ENCODE peak calls at places on chromosomes 13 and 19, in six cellular contexts. L is WTC11, D is K562, N is HCT116, B is HepG2, K is GM12878. V is an unnamed sample.

GRCh38 chr13:30373727-30374126 is 48.6 kb upstream of the UBE2L5 start:
- DNase-seq in N (no peak), L (no peak), D (no peak), K (peak), B (no peak), V (no peak)

GRCh38 chr13:94658926-94659649 is 53.3 kb downstream of the SOX21 start:
- DNase-seq in K (no peak), B (no peak), L (no peak), D (no peak), N (no peak), V (no peak)

GRCh38 chr13:48570225-48570828 is 37.4 kb upstream of the RCBTB2 start:
- DNase-seq in D (peak), N (no peak), K (no peak), B (no peak), L (no peak), V (no peak)

GRCh38 chr13:40495620-40496001 is 170.8 kb downstream of the FOXO1 start:
- DNase-seq in K (no peak), D (no peak), L (no peak), N (no peak), B (peak), V (no peak)

GRCh38 chr13:66296328-66296727 is 933.8 kb downstream of the PCDH9 start:
- DNase-seq in L (no peak), B (no peak), D (no peak), K (no peak), N (no peak), V (no peak)

GRCh38 chr13:99281811-99282263 is 23.7 kb upstream of the GPR18 start:
- DNase-seq in L (no peak), B (no peak), N (no peak), D (no peak), K (no peak), V (no peak)

GRCh38 chr19:39127812-39128510 is 2.4 kb downstream of the PAK4 start:
- DNase-seq in N (no peak), L (no peak), D (no peak), K (no peak), B (no peak), V (no peak)

GRCh38 chr13:23512762-23513395 is 57.3 kb upstream of the TNFRSF19 start:
- DNase-seq in D (no peak), N (no peak), B (no peak), L (no peak), K (no peak), V (no peak)

GRCh38 chr19:55014714-55015113 is 23.4 kb downstream of the GP6 start:
- DNase-seq in B (no peak), K (no peak), N (no peak), D (no peak), L (no peak), V (no peak)

GRCh38 chr19:4557971-4558941 is 1.2 kb downstream of the SEMA6B start:
- DNase-seq in N (no peak), B (no peak), L (peak), D (no peak), K (no peak), V (peak)

GRCh38 chr13:48241651-48242050 is 8.6 kb downstream of the ITM2B start:
- DNase-seq in B (no peak), L (no peak), K (no peak), N (no peak), D (no peak), V (no peak)

GRCh38 chr13:52004508-52005183 is 6.6 kb downstream of the ATP7B start:
- DNase-seq in N (no peak), B (no peak), K (no peak), L (no peak), D (no peak), V (no peak)

GRCh38 chr19:18502236-18502632 is 19.6 kb downstream of the ELL start:
- DNase-seq in K (no peak), D (no peak), N (no peak), B (no peak), L (no peak), V (no peak)

GRCh38 chr19:34430738-34431625 is 2.8 kb downstream of the UBA2 start:
- DNase-seq in D (peak), L (peak), N (peak), B (peak), K (no peak), V (no peak)

GRCh38 chr13:41546372-41547252 is 89.3 kb downstream of the RGCC start:
- DNase-seq in N (no peak), L (no peak), K (no peak), D (no peak), B (peak), V (no peak)

GRCh38 chr19:58218899-58219298 is 9.8 kb upstream of the ZNF544 start:
- DNase-seq in K (no peak), B (peak), N (peak), D (peak), L (peak), V (peak)

GRCh38 chr13:20721454-20722357 is 18.2 kb downstream of the IL17D start:
- DNase-seq in D (peak), L (peak), N (no peak), K (no peak), B (no peak), V (peak)

GRCh38 chr19:4403005-4403761 is 743 bp downstream of the CHAF1A start:
- DNase-seq in N (no peak), L (no peak), D (no peak), K (no peak), B (no peak), V (no peak)

GRCh38 chr19:49657493-49658138 is 8.0 kb downstream of the IRF3 start:
- DNase-seq in K (no peak), L (no peak), N (no peak), D (no peak), B (no peak), V (no peak)

GRCh38 chr19:58009666-58010301 is 7.2 kb upstream of the ZNF606 start:
- DNase-seq in B (no peak), K (no peak), N (no peak), D (peak), L (peak), V (peak)

GRCh38 chr19:30161770-30162169 is 210.4 kb upstream of the ZNF536 start:
- DNase-seq in K (no peak), L (no peak), B (no peak), N (no peak), D (no peak), V (peak)

GRCh38 chr19:55344444-55344843 is 4.8 kb downstream of the KMT5C start:
- DNase-seq in B (no peak), D (no peak), L (no peak), K (no peak), N (no peak), V (no peak)

GRCh38 chr13:109989155-109989554 is 202.8 kb upstream of the IRS2 start:
- DNase-seq in B (no peak), D (no peak), N (no peak), L (no peak), K (no peak), V (no peak)

GRCh38 chr19:46841458-46842083 is 9.1 kb downstream of the AP2S1 start:
- DNase-seq in B (no peak), N (no peak), L (no peak), K (no peak), D (peak), V (no peak)

GRCh38 chr13:111384441-111385181 is 64.2 kb downstream of the TEX29 start:
- DNase-seq in L (no peak), K (no peak), D (no peak), B (no peak), N (no peak), V (no peak)

GRCh38 chr13:36297259-36297599 is 385 bp downstream of the CCDC169 start:
- DNase-seq in D (no peak), B (no peak), K (no peak), N (no peak), L (no peak), V (no peak)

GRCh38 chr19:34480971-34481821 is at the start of gene WTIP:
- DNase-seq in B (peak), L (peak), K (no peak), N (peak), D (no peak), V (peak)

GRCh38 chr13:99926014-99926731 is 45.4 kb downstream of the ZIC5 start:
- DNase-seq in K (no peak), N (peak), B (no peak), L (no peak), D (no peak), V (no peak)

GRCh38 chr13:27599845-27600553 is 20.3 kb downstream of the LNX2 start:
- DNase-seq in K (no peak), B (peak), L (no peak), D (peak), N (peak), V (no peak)

GRCh38 chr19:19122902-19123301 is 15.4 kb downstream of the TMEM161A start:
- DNase-seq in K (no peak), B (no peak), L (no peak), D (no peak), N (no peak), V (no peak)

GRCh38 chr19:8337728-8338127 is 5.3 kb downstream of the KANK3 start:
- DNase-seq in K (no peak), B (no peak), D (no peak), N (no peak), L (no peak), V (no peak)

GRCh38 chr13:90477194-90477593 is 870.3 kb upstream of the MIR17HG start:
- DNase-seq in N (no peak), D (no peak), B (no peak), K (no peak), L (no peak), V (no peak)

GRCh38 chr19:13396256-13397080 is 109.8 kb downstream of the CACNA1A start:
- DNase-seq in D (peak), B (peak), L (peak), K (no peak), N (peak), V (peak)

GRCh38 chr13:62014299-62014698 is 598.6 kb upstream of the PCDH20 start:
- DNase-seq in B (peak), D (no peak), L (no peak), K (no peak), N (peak), V (no peak)

GRCh38 chr13:99969934-99970760 is 1.4 kb downstream of the ZIC5 start:
- DNase-seq in N (peak), B (peak), D (peak), L (peak), K (no peak), V (peak)

GRCh38 chr13:67148219-67148583 is 81.9 kb downstream of the PCDH9 start:
- DNase-seq in K (no peak), N (no peak), D (no peak), L (no peak), B (no peak), V (no peak)

GRCh38 chr19:8569066-8569761 is 8.0 kb downstream of the MYO1F start:
- DNase-seq in K (peak), N (peak), B (no peak), D (peak), L (no peak), V (no peak)

GRCh38 chr19:21158523-21159135 is 16.8 kb downstream of the ZNF431 start:
- DNase-seq in L (no peak), N (no peak), D (no peak), K (no peak), B (no peak), V (no peak)

DNA sequence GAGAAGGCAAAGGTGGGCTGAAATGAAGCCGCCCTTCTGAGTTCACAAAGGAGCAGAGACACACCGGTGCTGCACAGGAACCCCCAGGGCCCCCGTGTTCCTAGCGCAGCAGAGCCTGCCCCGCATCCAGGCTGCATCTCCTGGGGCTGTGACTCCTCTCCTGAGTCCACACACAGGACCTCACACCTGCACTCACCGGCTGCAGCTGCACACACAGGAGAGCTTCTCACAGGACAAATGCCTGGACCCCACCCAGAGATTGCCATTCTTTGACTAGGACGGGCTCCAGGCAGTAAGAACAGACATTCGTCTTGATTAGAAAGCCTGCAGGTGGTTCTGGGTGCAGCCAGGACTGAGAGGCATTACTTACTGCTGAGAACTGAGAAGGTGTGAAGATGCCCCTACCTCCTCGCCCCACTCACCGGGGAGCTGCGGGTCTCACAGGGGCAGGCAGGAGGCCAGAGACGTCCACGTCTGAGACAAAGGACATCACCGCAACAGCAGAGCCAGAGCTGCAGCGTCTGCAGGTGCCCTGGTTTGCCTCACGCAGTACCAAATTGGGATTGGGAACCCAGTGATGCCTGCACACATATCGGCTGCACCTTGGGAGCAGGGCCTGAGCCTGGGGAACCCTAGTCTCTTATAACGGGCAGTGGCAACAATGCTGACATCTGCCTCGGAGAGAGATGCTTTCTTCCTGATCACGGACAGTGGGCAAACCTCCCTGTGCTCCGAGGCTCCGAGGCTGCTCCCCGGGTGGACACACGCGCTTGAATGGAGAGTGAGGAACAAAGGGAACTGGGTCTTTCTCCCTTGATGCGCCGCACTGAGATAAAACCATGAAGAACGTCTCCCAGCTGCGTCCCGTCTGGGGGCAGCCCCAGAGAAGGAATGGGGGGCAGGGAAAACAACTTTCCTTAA is 50.4 kb downstream of the RASA3 start:
- DNase-seq in K (no peak), B (no peak), L (peak), D (no peak), N (no peak), V (no peak)
- TF ChIP-seq ATF3 in K (no peak), B (no peak), L (no peak), D (no peak), N (no peak), V (no peak)

GRCh38 chr19:17497149-17497798 is 14.2 kb upstream of the PGLS start:
- DNase-seq in L (peak), N (no peak), K (no peak), D (no peak), B (no peak), V (no peak)
- TF ChIP-seq ATF3 in L (no peak), N (no peak), K (no peak), D (no peak), B (no peak), V (no peak)

GRCh38 chr19:14411161-14411560 is 8.0 kb downstream of the DDX39A start:
- DNase-seq in N (no peak), K (no peak), B (no peak), L (no peak), D (no peak), V (no peak)

GRCh38 chr19:14409157-14410053 is 9.7 kb downstream of the DDX39A start:
- DNase-seq in N (no peak), L (no peak), B (no peak), D (no peak), K (no peak), V (no peak)

GRCh38 chr19:14410775-14411134 is 8.4 kb downstream of the DDX39A start:
- DNase-seq in N (no peak), D (no peak), B (no peak), K (no peak), L (no peak), V (no peak)

GRCh38 chr19:14408641-14409120 is 10.5 kb downstream of the DDX39A start:
- DNase-seq in L (no peak), N (no peak), D (no peak), K (no peak), B (no peak), V (no peak)

DNA sequence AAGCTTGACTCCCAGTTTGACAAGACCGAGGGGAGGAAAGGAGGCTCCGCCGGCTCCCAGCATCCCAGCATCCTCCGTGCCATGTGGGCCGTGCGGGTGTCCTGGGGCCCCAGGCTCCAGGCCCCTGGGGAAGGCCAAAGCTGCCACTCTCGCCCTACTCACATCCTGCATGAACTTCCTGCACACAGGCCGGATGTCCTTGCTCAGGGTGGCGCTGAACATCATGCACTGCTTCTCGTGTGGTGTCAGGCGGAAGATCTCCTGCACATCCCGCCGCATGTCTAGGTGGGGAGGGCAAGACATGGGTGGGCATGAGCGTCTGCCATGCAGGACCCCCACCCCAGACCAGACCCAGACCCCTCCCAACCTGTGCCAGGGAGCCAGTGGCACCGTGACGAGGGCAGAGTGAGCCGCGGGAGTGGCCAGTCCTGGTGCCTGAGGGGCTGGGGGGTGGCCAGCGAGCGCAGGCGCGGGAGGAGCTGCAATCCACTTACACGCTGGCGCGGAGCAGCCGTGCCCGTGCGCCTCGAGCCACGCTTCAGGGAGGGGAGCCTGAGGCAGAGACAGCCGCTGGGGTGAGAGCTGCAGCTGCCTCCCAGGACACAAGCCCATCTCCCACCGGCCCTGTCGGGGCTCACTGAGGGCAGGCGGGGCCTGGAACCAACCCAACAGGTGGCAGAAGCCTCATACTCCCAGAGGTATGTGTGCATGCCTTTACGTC is 8.9 kb downstream of the DDX39A start:
- DNase-seq in D (no peak), N (no peak), L (no peak), K (no peak), B (no peak), V (no peak)
- TF ChIP-seq ATF3 in D (no peak), N (no peak), L (no peak), K (no peak), B (no peak), V (no peak)

DNA sequence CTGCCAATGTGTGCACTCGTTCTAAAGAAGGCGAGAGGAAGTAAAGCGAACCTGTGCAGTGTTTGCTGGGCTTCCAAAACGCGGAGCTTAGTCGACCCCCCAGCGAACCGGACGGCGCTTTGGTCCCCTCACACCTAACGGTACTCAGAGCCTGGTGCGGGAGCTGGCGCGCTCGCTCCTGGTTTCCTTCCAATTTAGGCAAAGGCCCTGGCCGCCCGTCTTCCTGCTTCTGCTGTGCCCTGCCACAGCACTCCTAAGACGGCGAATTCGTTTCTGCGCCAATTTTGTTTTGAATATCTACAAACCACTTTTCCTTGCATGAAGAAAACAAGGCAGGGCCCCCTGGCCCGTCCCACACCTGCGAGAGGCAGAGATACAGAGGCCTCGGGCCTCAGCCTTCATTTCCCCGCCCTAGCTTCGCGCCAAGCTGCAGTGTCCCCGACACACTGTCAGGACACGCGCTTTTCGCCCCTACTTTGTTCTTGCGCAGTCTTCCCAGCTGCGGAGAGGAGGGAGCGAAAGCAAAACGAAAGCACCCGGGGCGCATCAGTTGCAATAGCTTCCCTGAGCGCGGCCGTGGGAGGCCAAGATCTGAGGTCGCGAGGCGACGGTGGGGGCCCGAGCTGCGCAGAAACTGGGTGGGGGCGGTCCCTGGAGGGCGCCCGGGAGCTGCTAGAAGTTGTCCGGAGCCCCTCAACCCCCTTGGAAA is 111.9 kb downstream of the KCNRG start:
- DNase-seq in N (no peak), L (peak), B (no peak), D (no peak), K (no peak), V (no peak)
- TF ChIP-seq ATF3 in N (no peak), L (no peak), B (no peak), D (no peak), K (no peak), V (no peak)

DNA sequence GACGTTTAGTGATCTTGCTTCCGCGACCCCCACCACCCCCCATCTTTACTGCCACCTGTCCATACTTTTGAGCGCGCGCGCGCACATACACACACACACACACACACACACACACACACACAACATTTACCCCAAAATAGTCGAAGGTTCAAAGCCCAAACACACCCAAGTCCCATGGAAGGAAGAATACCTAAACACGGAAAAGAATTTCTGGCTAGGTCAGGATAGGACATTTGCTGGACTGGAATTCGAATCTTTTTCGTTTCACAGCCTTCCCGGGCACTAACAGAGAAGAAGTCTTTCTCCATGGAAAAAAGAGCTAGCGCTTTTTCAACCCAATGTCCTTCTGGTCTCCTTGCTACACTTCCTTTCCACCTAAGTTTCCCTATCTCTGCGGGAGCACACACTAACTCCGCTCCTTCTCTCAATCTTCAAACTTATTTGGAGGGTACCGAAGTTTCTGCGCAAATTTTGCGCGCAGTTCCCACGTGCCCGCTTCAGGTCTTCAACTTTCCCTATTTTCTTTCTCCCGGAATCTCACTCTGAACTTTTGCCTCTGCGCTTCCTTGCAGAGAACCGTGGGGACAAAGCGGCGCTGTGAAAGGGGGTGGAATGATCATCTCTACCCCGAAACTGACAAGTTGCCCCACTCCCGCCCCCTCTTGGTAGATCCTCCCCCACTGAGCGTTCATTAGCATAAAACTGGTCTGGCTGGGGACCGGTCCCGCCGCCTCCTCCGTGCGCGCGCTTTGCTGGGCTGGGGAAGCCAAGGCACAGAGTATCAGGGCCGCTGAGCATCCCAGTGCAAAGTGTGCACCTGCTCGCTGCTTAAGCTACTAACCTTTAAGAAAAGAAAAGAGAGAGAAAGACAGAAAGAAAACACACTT is 2.7 kb downstream of the DACH1 start:
- DNase-seq in D (no peak), K (no peak), B (no peak), N (no peak), L (peak), V (peak)
- TF ChIP-seq ATF3 in D (no peak), K (no peak), B (no peak), N (no peak), L (no peak), V (no peak)

V was measured in H1.